ENCODE peak calls at places on chromosomes 6 and 20, in four cellular contexts. L is dorsolateral prefrontal cortex, H is cardiac muscle cell, S is cardiac fibroblast. R is an unnamed sample.

GRCh38 chr20:58251979-58252591 is 23.6 kb upstream of the ANKRD60 start:
- DNase-seq in S (peak), L (no peak), H (no peak), R (peak)

GRCh38 chr20:61922936-61923335 is 142.7 kb downstream of the TAF4 start:
- DNase-seq in L (peak), H (no peak), S (no peak), R (no peak)

GRCh38 chr6:166955121-166955864 is 1.1 kb downstream of the RNASET2 start:
- DNase-seq in S (no peak), H (peak), L (no peak), R (peak)

GRCh38 chr6:48135352-48136084 is 24.5 kb upstream of the PTCHD4 start:
- DNase-seq in L (no peak), S (peak), H (no peak), R (peak)

GRCh38 chr20:23702021-23702420 is 13.2 kb upstream of the CST4 start:
- DNase-seq in L (no peak), H (no peak), S (no peak), R (no peak)

GRCh38 chr6:109202409-109203264 is 107.3 kb downstream of the CEP57L1 start:
- DNase-seq in S (no peak), H (no peak), L (no peak), R (no peak)

GRCh38 chr6:13924146-13924948 is 405 bp upstream of the RNF182 start:
- DNase-seq in H (peak), L (peak), S (peak), R (peak)

GRCh38 chr20:49697071-49697470 is 16.6 kb downstream of the B4GALT5 start:
- DNase-seq in S (no peak), L (no peak), H (no peak), R (no peak)

GRCh38 chr6:5084192-5084786 is 852 bp upstream of the PPP1R3G start:
- DNase-seq in S (no peak), L (peak), H (peak), R (no peak)

GRCh38 chr20:36865076-36865860 is 10.7 kb upstream of the TLDC2 start:
- DNase-seq in L (no peak), S (no peak), H (no peak), R (no peak)

GRCh38 chr6:116253505-116254296 is at the start of gene TSPYL4:
- DNase-seq in H (peak), L (peak), S (peak), R (peak)

GRCh38 chr6:42030585-42031506 is 19.5 kb upstream of the TAF8 start:
- DNase-seq in S (peak), L (no peak), H (peak), R (no peak)

GRCh38 chr6:125798734-125799510 is 8.2 kb downstream of the NCOA7 start:
- DNase-seq in H (no peak), L (no peak), S (no peak), R (no peak)

GRCh38 chr6:16158943-16159557 is 30.2 kb downstream of the MYLIP start:
- DNase-seq in H (no peak), S (no peak), L (peak), R (no peak)

GRCh38 chr20:12166053-12166717 is 248.5 kb downstream of the BTBD3 start:
- DNase-seq in L (no peak), S (peak), H (no peak), R (peak)

GRCh38 chr20:50194831-50195523 is 4.3 kb downstream of the CEBPB start:
- DNase-seq in L (no peak), S (no peak), H (no peak), R (peak)

GRCh38 chr6:160030103-160030502 is 61.2 kb downstream of the IGF2R start:
- DNase-seq in H (peak), L (peak), S (peak), R (peak)

GRCh38 chr6:167305796-167306195 is 14.7 kb downstream of the UNC93A start:
- DNase-seq in S (no peak), L (no peak), H (no peak), R (no peak)

GRCh38 chr20:5312518-5312917 is 4.2 kb downstream of the PROKR2 start:
- DNase-seq in L (no peak), H (no peak), S (no peak), R (no peak)

GRCh38 chr20:51608060-51608459 is 65.5 kb upstream of the NFATC2 start:
- DNase-seq in L (no peak), H (no peak), S (no peak), R (no peak)

GRCh38 chr20:24796236-24796635 is 152.8 kb upstream of the CST7 start:
- DNase-seq in H (no peak), L (no peak), S (no peak), R (no peak)

GRCh38 chr20:63881451-63882226 is 13.3 kb upstream of the DNAJC5 start:
- DNase-seq in H (no peak), S (no peak), L (no peak), R (no peak)

GRCh38 chr6:30483677-30484279 is 5.5 kb upstream of the HLA-E start:
- DNase-seq in H (peak), L (no peak), S (peak), R (peak)

GRCh38 chr6:52522151-52522626 is 54.7 kb downstream of the TRAM2 start:
- DNase-seq in S (peak), H (no peak), L (no peak), R (no peak)

GRCh38 chr6:12361042-12361765 is 71.0 kb downstream of the EDN1 start:
- DNase-seq in S (no peak), H (no peak), L (no peak), R (no peak)

GRCh38 chr6:105898286-105898685 is 187.8 kb upstream of the PRDM1 start:
- DNase-seq in L (no peak), S (no peak), H (no peak), R (peak)

DNA sequence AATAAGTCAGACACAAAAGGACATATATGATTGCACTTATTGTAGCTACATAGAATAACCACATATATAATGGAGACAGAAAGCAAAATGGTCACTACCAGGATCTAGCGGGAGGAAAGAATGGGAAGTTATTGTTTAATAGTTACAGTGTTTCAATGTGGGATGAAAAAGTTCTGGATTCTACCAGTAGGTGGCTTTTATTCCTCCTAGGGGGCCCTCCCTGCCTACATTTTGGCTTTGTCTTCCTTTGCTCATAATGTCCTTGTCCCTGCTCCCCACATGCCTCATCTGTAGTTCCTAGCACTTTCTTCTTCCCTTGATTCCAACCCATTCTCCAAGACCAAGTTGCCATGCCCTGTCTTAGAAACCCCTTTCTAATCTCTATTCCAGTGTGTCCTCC is 16.3 kb downstream of the ZNF133 start:
- DNase-seq in L (no peak), H (no peak), S (no peak), R (no peak)
- TF ChIP-seq CTCF in L (peak), H (no peak), S (peak), R (no peak)

GRCh38 chr6:89244237-89244985 is 27.3 kb upstream of the GABRR1 start:
- DNase-seq in L (no peak), H (no peak), S (no peak), R (no peak)

GRCh38 chr6:89237158-89237557 is 20.0 kb upstream of the GABRR1 start:
- DNase-seq in H (no peak), S (no peak), L (no peak), R (no peak)

GRCh38 chr6:89242574-89243330 is 25.6 kb upstream of the GABRR1 start:
- DNase-seq in L (no peak), S (peak), H (peak), R (peak)

GRCh38 chr6:89243331-89243629 is 26.1 kb upstream of the GABRR1 start:
- DNase-seq in S (no peak), H (no peak), L (no peak), R (peak)

DNA sequence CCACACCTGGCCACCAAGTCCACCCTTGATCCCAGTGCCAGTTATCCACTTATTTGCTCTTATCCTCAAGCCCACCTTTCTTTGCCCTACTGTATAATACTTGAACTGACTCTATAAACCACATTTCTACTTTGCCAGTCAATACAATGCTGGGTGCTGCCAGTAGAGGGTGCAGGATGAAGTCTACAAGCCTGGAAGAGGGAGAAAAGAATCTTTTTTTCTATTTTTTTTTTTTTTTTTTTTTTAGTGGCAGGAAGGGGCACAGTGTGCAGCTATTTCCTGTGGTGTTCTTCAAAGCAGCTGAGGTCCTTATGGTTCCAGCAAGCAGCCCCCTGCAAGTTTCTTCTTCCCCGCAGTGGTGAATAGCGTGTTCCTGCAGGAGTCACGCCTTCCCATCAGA is 22.2 kb upstream of the GABRR1 start:
- DNase-seq in S (no peak), H (no peak), L (no peak), R (no peak)
- TF ChIP-seq CTCF in S (peak), H (peak), L (no peak), R (peak)

GRCh38 chr6:27836080-27836782 is 76.0 kb downstream of the OR2B2 start:
- DNase-seq in L (no peak), H (no peak), S (no peak), R (no peak)

GRCh38 chr6:27836783-27837635 is 75.2 kb downstream of the OR2B2 start:
- DNase-seq in S (peak), H (peak), L (no peak), R (peak)

GRCh38 chr6:27840572-27840971 is 71.6 kb downstream of the OR2B2 start:
- DNase-seq in H (no peak), S (no peak), L (no peak), R (no peak)

GRCh38 chr6:27837636-27838512 is 74.3 kb downstream of the OR2B2 start:
- DNase-seq in L (peak), S (peak), H (peak), R (peak)

GRCh38 chr6:27839303-27840081 is 72.7 kb downstream of the OR2B2 start:
- DNase-seq in S (peak), L (no peak), H (peak), R (peak)
- TF ChIP-seq CTCF in S (no peak), L (no peak), H (no peak), R (no peak)

DNA sequence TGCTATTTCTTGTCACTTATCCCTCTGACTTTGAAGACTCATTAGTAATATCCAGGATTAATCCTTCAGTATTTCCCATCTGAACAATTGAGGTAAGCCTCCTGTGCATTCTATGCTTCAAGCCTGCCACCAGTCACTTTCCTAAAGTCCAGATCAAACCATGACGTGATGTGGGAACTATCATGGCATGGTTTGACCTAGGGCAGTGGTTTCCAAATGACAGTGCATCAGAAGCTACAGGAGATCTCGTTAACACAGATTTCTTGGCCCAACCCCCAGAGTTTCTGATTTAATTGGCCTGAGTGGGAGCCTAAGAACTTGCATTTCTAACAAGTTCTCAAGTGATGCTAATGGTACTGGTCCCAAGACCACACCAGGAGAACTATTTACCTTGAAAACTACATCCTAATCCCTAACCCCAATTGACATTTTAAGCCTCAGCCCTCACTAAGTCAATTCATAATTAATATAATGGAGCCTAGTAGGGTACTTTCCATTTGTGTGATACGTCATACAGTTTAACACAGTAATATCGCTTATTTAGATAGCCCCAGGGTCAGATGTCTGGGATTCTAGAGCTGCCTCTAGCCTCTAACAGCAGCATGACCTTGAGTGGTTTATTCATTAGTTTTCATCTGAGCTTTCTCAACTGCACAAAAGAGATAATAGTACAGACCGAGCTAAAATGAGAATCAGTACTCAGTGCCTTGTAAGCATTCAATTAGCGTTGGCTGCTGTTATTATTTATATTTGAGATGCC is 907.6 kb downstream of the TFAP2A start:
- DNase-seq in H (no peak), L (no peak), S (no peak), R (no peak)
- TF ChIP-seq CTCF in H (no peak), L (no peak), S (no peak), R (no peak)

DNA sequence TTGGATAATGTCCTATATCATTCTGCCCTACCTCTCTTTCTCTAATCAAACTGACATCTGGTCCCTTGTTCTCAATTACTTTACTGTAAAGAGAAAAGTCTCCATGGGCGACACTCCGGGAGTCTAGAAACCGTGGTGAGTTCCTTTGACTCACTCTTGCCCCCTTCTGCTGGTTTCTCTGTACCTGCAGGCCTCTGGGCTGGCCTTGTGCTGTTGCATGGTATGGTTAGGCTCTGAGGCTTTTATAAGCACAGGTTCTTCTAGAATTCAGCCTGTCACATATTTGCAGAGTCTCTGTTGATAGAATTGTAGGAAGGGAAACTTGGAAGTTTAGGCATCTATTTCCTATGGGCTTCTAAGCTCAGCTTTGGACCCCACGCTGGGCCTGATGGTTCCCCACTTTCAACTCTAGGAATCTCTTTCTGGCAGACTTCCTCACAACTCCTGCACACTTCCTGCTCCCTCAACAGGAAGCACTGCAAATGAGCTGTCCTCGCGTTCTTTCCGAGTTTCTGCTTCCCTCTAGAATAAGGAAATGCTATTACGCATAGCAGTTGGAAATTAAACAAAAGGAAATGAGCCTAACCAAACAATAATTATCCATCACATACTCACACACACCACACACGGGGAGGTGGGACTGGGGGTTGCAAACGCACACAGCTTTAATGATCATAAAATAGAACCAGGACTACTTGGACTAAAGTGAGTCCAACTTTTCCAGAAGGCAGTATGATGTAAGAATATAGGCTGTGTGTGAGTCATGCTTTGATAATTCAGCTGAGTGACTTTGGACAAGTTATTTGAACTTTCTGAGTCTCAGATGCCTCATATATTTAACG is 683.3 kb downstream of the QKI start:
- DNase-seq in S (peak), H (peak), L (no peak), R (no peak)
- TF ChIP-seq CTCF in S (no peak), H (peak), L (no peak), R (no peak)

R was measured in foreskin fibroblast.